ENCODE peak calls at places on chromosome 20, in six cellular contexts. One of them, this sample, is unnamed. For H3K9me3, the result is how much of the 10 kb centered on the place peaks cover.

GRCh38 chr20:45450097-45450818 is 19.3 kb upstream of the WFDC2 start:
- DNase-seq in K562: peak
- DNase-seq in transverse colon: peak
- DNase-seq in stomach: no peak
- DNase-seq in A549: peak
- DNase-seq in tibial nerve: no peak
- DNase-seq in this sample: no peak

GRCh38 chr20:63272105-63273078 is at the start of gene ARFGAP1:
- DNase-seq in transverse colon: peak
- DNase-seq in tibial nerve: peak
- DNase-seq in stomach: peak
- DNase-seq in A549: peak
- DNase-seq in K562: peak
- DNase-seq in this sample: peak

GRCh38 chr20:55095745-55096450 is 620.5 kb downstream of the DOK5 start:
- DNase-seq in stomach: no peak
- DNase-seq in transverse colon: no peak
- DNase-seq in tibial nerve: no peak
- DNase-seq in K562: peak
- DNase-seq in A549: no peak
- DNase-seq in this sample: no peak

GRCh38 chr20:12435254-12435653 is 517.6 kb downstream of the BTBD3 start:
- DNase-seq in A549: no peak
- DNase-seq in tibial nerve: no peak
- DNase-seq in transverse colon: no peak
- DNase-seq in stomach: no peak
- DNase-seq in K562: no peak
- DNase-seq in this sample: no peak

GRCh38 chr20:50346372-50347347 is 156.0 kb downstream of the CEBPB start:
- DNase-seq in stomach: peak
- DNase-seq in A549: no peak
- DNase-seq in K562: no peak
- DNase-seq in tibial nerve: peak
- DNase-seq in transverse colon: peak
- DNase-seq in this sample: peak

GRCh38 chr20:61727761-61728160 is 337.9 kb downstream of the TAF4 start:
- DNase-seq in A549: no peak
- DNase-seq in stomach: no peak
- DNase-seq in K562: no peak
- DNase-seq in tibial nerve: no peak
- DNase-seq in transverse colon: no peak
- DNase-seq in this sample: no peak

GRCh38 chr20:3930265-3931206 is 41.3 kb downstream of the PANK2 start:
- DNase-seq in K562: peak
- DNase-seq in transverse colon: no peak
- DNase-seq in stomach: no peak
- DNase-seq in A549: no peak
- DNase-seq in tibial nerve: no peak
- DNase-seq in this sample: no peak

GRCh38 chr20:11217322-11217989 is 543.7 kb upstream of the JAG1 start:
- DNase-seq in K562: no peak
- DNase-seq in transverse colon: no peak
- DNase-seq in stomach: no peak
- DNase-seq in tibial nerve: no peak
- DNase-seq in A549: no peak
- DNase-seq in this sample: no peak

GRCh38 chr20:61123286-61123685 is 128.8 kb upstream of the CDH4 start:
- DNase-seq in K562: no peak
- DNase-seq in tibial nerve: no peak
- DNase-seq in A549: no peak
- DNase-seq in stomach: no peak
- DNase-seq in transverse colon: no peak
- DNase-seq in this sample: no peak

GRCh38 chr20:25341716-25342680 is 48.6 kb downstream of the ABHD12 start:
- DNase-seq in K562: no peak
- DNase-seq in stomach: no peak
- DNase-seq in tibial nerve: no peak
- DNase-seq in transverse colon: no peak
- DNase-seq in A549: no peak
- DNase-seq in this sample: no peak

DNA sequence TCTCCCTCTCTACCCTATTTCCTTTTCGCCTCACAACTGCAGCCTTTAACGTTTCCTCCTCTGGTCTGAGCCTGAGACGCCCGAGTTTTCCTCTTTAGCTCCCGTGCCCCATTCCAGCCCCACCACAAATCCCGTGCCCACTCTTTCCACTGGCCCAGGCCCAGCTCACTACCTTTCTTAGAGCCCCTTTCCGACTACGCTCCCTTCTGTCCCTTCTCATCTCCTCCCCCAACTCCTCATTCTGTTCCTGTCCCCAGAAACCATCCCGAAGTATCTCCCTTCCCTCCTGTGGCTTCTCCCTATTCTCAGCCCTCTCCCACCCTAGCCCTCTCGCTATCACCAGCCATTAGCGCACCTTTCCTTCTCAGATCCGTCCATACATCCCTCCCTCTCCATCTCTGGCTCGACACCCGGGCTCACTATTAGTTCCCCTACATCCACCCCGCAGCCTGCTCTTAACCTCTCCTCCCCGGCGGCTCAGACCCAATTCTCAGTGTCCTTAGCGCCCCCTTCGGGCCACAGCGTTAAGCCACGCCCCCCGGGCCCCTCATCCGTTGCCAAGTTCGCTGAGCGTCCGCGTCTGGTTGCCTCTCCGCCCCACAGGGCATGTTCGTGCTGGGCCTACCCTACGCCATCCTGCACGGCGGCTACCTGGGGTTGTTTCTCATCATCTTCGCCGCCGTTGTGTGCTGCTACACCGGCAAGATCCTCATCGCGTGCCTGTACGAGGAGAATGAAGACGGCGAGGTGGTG is 2.7 kb downstream of the SLC32A1 start:
- DNase-seq in K562: peak
- DNase-seq in stomach: no peak
- DNase-seq in A549: no peak
- DNase-seq in transverse colon: no peak
- DNase-seq in tibial nerve: no peak
- DNase-seq in this sample: no peak
- TF ChIP-seq CTCF in K562: peak
- TF ChIP-seq CTCF in stomach: no peak
- TF ChIP-seq CTCF in A549: no peak
- TF ChIP-seq CTCF in transverse colon: no peak
- TF ChIP-seq CTCF in tibial nerve: no peak
- TF ChIP-seq CTCF in this sample: no peak

GRCh38 chr20:31869942-31870702 is at the start of the genes DUSP15 and TTLL9:
- DNase-seq in stomach: peak
- DNase-seq in A549: no peak
- DNase-seq in K562: no peak
- DNase-seq in transverse colon: peak
- DNase-seq in tibial nerve: peak
- DNase-seq in this sample: peak
- TF ChIP-seq EP300 in stomach: no peak
- TF ChIP-seq EP300 in A549: no peak
- TF ChIP-seq EP300 in K562: no peak
- TF ChIP-seq EP300 in transverse colon: no peak
- TF ChIP-seq EP300 in tibial nerve: peak
- TF ChIP-seq EP300 in this sample: no peak

GRCh38 chr20:59678286-59678685 is 73.9 kb downstream of the PHACTR3 start:
- DNase-seq in transverse colon: no peak
- DNase-seq in stomach: no peak
- DNase-seq in K562: no peak
- DNase-seq in A549: no peak
- DNase-seq in tibial nerve: no peak
- DNase-seq in this sample: no peak
- H3K9me3 ChIP-seq in transverse colon: under half
- H3K9me3 ChIP-seq in stomach: under half
- H3K9me3 ChIP-seq in K562: under half
- H3K9me3 ChIP-seq in A549: under half
- H3K9me3 ChIP-seq in tibial nerve: under half
- H3K9me3 ChIP-seq in this sample: under half

DNA sequence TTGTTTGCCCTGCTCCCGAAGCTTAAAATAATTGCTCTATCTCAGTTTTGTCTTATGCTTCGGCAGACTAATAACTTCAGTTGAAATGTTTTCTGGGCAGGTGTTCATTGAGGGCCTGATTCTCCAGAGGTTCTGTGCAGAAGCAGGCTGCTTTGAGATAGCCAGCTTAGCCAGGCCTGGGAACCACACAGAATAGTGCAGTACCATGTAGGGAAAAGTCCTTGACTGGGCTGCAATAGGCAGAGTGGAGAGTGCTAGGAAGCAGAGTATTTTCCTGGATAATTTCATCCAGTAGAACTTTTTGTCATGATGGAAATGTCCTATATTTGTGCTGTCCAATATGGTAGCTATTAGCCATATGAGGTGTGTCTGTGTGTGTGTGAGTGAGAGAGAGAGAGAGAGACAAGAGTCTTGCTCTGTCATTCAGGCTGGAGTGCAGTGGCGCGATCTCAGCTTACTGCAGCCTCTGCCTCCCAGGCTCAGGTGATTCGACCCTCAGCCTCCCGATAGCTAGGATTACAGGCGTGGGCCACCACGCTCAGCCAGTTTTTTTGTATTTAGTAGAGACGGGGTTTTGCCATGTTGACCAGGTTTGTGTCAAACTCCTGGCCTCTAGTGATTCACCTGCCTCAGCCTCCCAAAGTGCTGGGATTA is 15.9 kb downstream of the TOP1 start:
- DNase-seq in tibial nerve: no peak
- DNase-seq in K562: peak
- DNase-seq in transverse colon: no peak
- DNase-seq in stomach: no peak
- DNase-seq in A549: no peak
- DNase-seq in this sample: no peak
- TF ChIP-seq CTCF in tibial nerve: no peak
- TF ChIP-seq CTCF in K562: no peak
- TF ChIP-seq CTCF in transverse colon: no peak
- TF ChIP-seq CTCF in stomach: no peak
- TF ChIP-seq CTCF in A549: no peak
- TF ChIP-seq CTCF in this sample: no peak

GRCh38 chr20:52681288-52681687 is 290.9 kb upstream of the TSHZ2 start:
- DNase-seq in K562: no peak
- DNase-seq in tibial nerve: no peak
- DNase-seq in stomach: no peak
- DNase-seq in transverse colon: no peak
- DNase-seq in A549: no peak
- DNase-seq in this sample: no peak

GRCh38 chr20:52682271-52682670 is 289.9 kb upstream of the TSHZ2 start:
- DNase-seq in K562: no peak
- DNase-seq in stomach: no peak
- DNase-seq in A549: no peak
- DNase-seq in tibial nerve: no peak
- DNase-seq in transverse colon: no peak
- DNase-seq in this sample: no peak

GRCh38 chr20:52675414-52675813 is 296.7 kb upstream of the TSHZ2 start:
- DNase-seq in K562: no peak
- DNase-seq in A549: no peak
- DNase-seq in tibial nerve: no peak
- DNase-seq in transverse colon: no peak
- DNase-seq in stomach: no peak
- DNase-seq in this sample: no peak

GRCh38 chr20:52676282-52676995 is 295.7 kb upstream of the TSHZ2 start:
- DNase-seq in transverse colon: no peak
- DNase-seq in stomach: no peak
- DNase-seq in A549: no peak
- DNase-seq in K562: no peak
- DNase-seq in tibial nerve: no peak
- DNase-seq in this sample: no peak
- TF ChIP-seq EP300 in transverse colon: no peak
- TF ChIP-seq EP300 in stomach: no peak
- TF ChIP-seq EP300 in A549: no peak
- TF ChIP-seq EP300 in K562: no peak
- TF ChIP-seq EP300 in tibial nerve: no peak
- TF ChIP-seq EP300 in this sample: no peak

DNA sequence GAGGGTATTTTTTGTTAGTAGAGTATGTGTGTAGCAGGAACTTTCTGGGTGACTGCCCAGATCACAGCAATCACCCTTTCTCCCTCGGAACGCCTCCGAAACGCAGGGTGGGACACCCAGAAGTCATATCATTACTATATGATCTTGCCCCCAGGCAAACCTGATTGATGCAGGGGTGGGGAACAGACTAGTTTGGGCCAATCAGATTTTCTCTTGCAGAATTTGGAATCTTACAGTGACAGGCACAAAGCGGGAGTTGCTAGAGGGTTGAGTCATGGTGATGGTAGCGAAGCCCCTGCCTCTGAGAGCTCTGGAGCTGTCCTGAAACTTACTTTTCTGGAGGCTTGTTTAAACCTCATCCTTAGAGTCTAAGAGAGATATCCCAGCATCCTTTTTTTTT is 16.5 kb upstream of the RPN2 start:
- DNase-seq in tibial nerve: no peak
- DNase-seq in stomach: no peak
- DNase-seq in A549: no peak
- DNase-seq in transverse colon: no peak
- DNase-seq in K562: peak
- DNase-seq in this sample: no peak
- H3K9me3 ChIP-seq in tibial nerve: under half
- H3K9me3 ChIP-seq in stomach: under half
- H3K9me3 ChIP-seq in A549: under half
- H3K9me3 ChIP-seq in transverse colon: under half
- H3K9me3 ChIP-seq in K562: under half
- H3K9me3 ChIP-seq in this sample: under half

DNA sequence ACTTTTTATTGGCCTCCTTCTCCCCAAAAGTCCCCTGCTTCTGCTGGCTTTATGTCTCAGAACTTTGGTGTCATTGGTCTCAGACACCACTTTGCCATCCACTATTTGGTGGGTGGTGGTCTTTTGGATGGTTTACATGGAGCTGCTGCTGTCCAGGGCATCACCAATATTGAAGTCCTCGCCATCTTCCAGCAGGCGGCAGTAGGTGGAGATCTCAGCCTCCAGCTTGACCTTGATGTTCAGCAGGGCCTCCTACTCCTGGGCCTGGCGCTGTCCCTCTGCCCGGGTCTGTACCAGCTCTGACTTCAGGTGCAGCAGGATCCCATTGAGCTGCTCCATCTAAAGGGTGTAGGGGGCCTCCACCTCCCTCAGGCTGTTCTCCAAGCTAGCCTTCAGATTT is 148.4 kb upstream of the FOXA2 start:
- DNase-seq in tibial nerve: no peak
- DNase-seq in stomach: no peak
- DNase-seq in A549: no peak
- DNase-seq in K562: peak
- DNase-seq in transverse colon: no peak
- DNase-seq in this sample: no peak
- TF ChIP-seq CTCF in tibial nerve: no peak
- TF ChIP-seq CTCF in stomach: no peak
- TF ChIP-seq CTCF in A549: no peak
- TF ChIP-seq CTCF in K562: peak
- TF ChIP-seq CTCF in transverse colon: no peak
- TF ChIP-seq CTCF in this sample: no peak

This sample was measured in ovary.